ENCODE peak calls at places on chromosomes 3 and 15, in five cellular contexts. S is fibroblast of the conjunctiva; W is right cardiac atrium; O is activated gamma-delta T cell treated with anti-CD3 and anti-CD28 coated beads, Interleukin-2, amount 50 U/mL, for 16 hours; R is activated T-helper 1 cell treated with anti-CD3 and anti-CD28 coated beads, Interleukin-12 subunit alpha, Interleukin-12 subunit beta, Interleukin-2, Interleukin-4 antibody, amounts not matched to agents 30 ng/mL and 10 ng/mL and 1 ng/mL, durations not matched to agents 14 hours and 24 hours and 36 hours. T is an unnamed sample.

GRCh38 chr3:127669541-127670228 is 3.1 kb upstream of the ABTB1 start:
- DNase-seq in W (peak; percentile 45), R (no peak), S (no peak), O (no peak), T (no peak)

GRCh38 chr3:48898383-48899234 is at the start of gene SLC25A20:
- DNase-seq in R (peak; percentile 92), S (peak; percentile 81), O (peak; percentile 84), W (peak; percentile 98), T (peak; percentile 88)

GRCh38 chr3:131903988-131904415 is 130.8 kb downstream of the CPNE4 start:
- DNase-seq in R (no peak), O (no peak), S (peak; percentile 97), W (no peak), T (no peak)

GRCh38 chr3:38534180-38534579 is 38.0 kb downstream of the EXOG start:
- DNase-seq in R (no peak), O (no peak), S (no peak), W (no peak), T (no peak)

GRCh38 chr15:77497942-77498361 is 77.3 kb downstream of the HMG20A start:
- DNase-seq in R (no peak), W (peak; percentile 64), S (no peak), O (no peak), T (no peak)

GRCh38 chr3:36701903-36702374 is 62.4 kb downstream of the DCLK3 start:
- DNase-seq in O (no peak), R (no peak), S (peak; percentile 80), W (no peak), T (no peak)

GRCh38 chr15:68445351-68445750 is 13.4 kb upstream of the ITGA11 start:
- DNase-seq in S (no peak), W (no peak), R (no peak), O (no peak), T (no peak)

GRCh38 chr3:2303567-2303966 is 204.9 kb downstream of the CNTN4 start:
- DNase-seq in S (no peak), O (no peak), R (no peak), W (no peak), T (peak; percentile 22)